ENCODE peak calls at places on chromosomes 12 and 14, in four cellular contexts. C, N, V and Y are unnamed samples.

GRCh38 chr12:121301876-121302275 is 5.4 kb upstream of the CAMKK2 start:
- DNase-seq in C (no peak), V (no peak), N (peak), Y (no peak)

GRCh38 chr14:50303744-50304471 is 8.1 kb downstream of the L2HGDH start:
- DNase-seq in N (peak), C (peak), V (no peak), Y (no peak)

GRCh38 chr14:74973003-74973614 is 17.7 kb upstream of the PGF start:
- DNase-seq in N (peak), V (peak), C (no peak), Y (peak)

GRCh38 chr14:22180045-22180444 is 409.0 kb downstream of the DAD1 start:
- DNase-seq in V (no peak), C (no peak), N (no peak), Y (no peak)

GRCh38 chr12:53219956-53220856 is 11.8 kb downstream of the RARG start:
- DNase-seq in V (no peak), C (peak), N (peak), Y (peak)

GRCh38 chr12:96302706-96303310 is 97.4 kb downstream of the CDK17 start:
- DNase-seq in V (no peak), N (no peak), C (no peak), Y (no peak)

GRCh38 chr12:89825591-89826449 is 117.2 kb upstream of the ATP2B1 start:
- DNase-seq in V (no peak), C (peak), N (peak), Y (peak)

GRCh38 chr12:56591961-56592360 is 38.2 kb downstream of the BAZ2A start:
- DNase-seq in V (no peak), C (no peak), N (no peak), Y (no peak)

GRCh38 chr14:29536886-29537511 is 390.6 kb downstream of the PRKD1 start:
- DNase-seq in N (peak), C (peak), V (no peak), Y (peak)

DNA sequence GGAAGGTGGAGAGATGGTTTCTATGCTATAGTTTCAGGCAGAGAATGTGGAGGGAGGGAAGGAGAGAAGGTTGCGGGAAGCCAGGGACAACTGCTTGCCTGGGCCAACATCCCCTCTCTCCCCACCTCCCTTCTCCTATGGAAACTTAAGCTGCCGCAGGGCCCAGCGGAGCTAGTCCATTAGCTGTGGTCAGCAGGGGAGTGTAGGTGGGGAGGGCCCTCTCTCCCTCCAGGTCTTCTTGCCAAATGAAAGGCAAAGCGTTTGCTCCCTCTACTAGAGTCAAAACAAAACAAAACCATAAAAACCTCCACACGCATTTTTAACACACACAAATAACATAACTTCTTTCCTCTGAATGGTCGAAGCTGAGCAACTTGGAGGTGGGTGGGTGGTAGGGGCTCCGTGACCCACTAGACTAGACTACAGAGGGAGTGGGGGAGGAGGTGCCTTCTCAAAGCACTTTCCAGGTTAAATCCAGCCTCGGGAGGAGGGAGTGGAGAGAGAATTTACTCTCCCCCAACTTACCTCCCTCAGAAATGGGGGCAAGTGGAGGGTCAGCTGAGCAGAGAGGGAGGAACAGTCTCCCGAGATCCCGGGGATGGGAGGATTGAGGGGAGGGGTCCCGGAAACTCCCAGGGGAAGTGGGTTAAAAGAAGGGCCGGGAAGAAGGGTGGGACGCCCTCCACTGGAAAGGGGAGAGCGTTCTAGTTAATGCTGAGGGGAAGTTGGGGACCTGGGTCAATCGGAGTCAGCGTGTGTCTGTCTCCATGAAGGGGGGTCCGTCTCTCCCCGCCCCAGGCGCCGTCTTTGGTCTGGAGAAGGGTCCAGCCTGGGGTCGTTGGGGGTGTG is 4.6 kb upstream of the CACNB3 start:
- DNase-seq in C (peak), N (peak), V (peak), Y (peak)
- TF ChIP-seq CTCF in C (no peak), N (no peak), V (no peak), Y (no peak)

DNA sequence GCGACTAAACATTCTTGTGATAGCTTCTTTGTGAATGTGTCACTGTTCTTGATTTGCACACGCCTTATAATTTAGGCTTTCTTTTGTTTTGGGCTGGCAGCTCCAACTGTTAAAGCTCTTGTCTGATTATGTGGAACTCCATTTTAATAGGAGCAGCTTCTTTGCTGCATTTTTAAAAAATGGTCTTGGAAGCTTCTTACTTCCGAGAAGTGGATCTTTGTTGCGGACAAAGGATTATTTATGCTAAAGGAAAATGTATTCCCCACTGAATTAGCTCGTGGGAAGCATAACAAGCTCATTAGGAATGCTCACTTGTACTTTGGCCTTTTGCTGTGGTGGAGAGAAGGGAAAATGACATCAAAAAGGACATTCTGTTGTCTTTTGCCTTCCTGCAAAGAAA is 20.0 kb downstream of the GAS2L3 start:
- DNase-seq in N (peak), C (peak), V (no peak), Y (peak)
- H3K4me3 ChIP-seq in N (no peak), C (peak), V (no peak), Y (peak)

GRCh38 chr12:131348226-131349010 is 362.5 kb upstream of the SFSWAP start:
- DNase-seq in V (no peak), N (no peak), C (no peak), Y (no peak)
- TF ChIP-seq CTCF in V (no peak), N (no peak), C (no peak), Y (no peak)

GRCh38 chr12:69331846-69332684 is 16.1 kb upstream of the LYZ start:
- DNase-seq in N (no peak), C (no peak), V (no peak), Y (no peak)
- H3K4me3 ChIP-seq in N (no peak), C (no peak), V (peak), Y (no peak)

GRCh38 chr14:104150201-104151027 is 12.0 kb downstream of the KIF26A start:
- DNase-seq in V (no peak), C (no peak), N (no peak), Y (peak)
- TF ChIP-seq CTCF in V (no peak), C (peak), N (peak), Y (no peak)

GRCh38 chr12:21945002-21945401 is 3.8 kb upstream of the ABCC9 start:
- DNase-seq in N (no peak), V (no peak), C (no peak), Y (no peak)

GRCh38 chr12:21941522-21942376 is 523 bp upstream of the ABCC9 start:
- DNase-seq in N (peak), C (peak), V (peak), Y (peak)

GRCh38 chr12:21940972-21941521 is at the start of gene ABCC9:
- DNase-seq in N (peak), C (peak), V (peak), Y (no peak)

GRCh38 chr12:21940549-21940948 is 677 bp downstream of the ABCC9 start:
- DNase-seq in N (peak), V (no peak), C (no peak), Y (no peak)

DNA sequence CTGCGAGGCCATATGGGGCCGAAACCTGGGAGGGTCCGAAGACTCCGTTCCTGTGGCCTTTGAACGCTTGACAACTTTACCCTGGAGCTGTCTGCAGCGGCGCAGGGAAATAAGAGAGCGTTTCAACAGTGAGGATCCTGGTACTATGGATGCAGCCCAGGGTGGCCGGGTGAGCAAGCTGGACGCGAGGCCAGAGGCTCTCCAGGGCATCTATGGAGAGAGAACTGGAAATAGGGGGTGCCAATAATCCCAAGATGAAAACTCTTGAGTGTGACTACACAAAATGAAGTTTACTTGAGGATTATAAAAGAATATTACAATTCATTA is 1.1 kb upstream of the ABCC9 start:
- DNase-seq in N (no peak), V (no peak), C (no peak), Y (no peak)
- H3K4me3 ChIP-seq in N (peak), V (peak), C (peak), Y (peak)

GRCh38 chr14:93476305-93476704 is 45.6 kb downstream of the UNC79 start:
- DNase-seq in C (no peak), V (no peak), N (no peak), Y (no peak)
- TF ChIP-seq CTCF in C (no peak), V (no peak), N (no peak), Y (no peak)